ENCODE peak calls at places on chromosomes 7 and 10, in seven cellular contexts. V is right lobe of liver, B is Peyer's patch, W is heart left ventricle, P is HepG2, I is ovary, T is prostate gland. N is an unnamed sample.

GRCh38 chr7:101614098-101614938 is 14.8 kb downstream of the MYL10 start:
- DNase-seq in V (no peak), T (no peak), B (no peak), I (no peak), P (no peak), W (no peak), N (no peak)

GRCh38 chr10:9562001-9562505 is 1455.6 kb upstream of the CELF2 start:
- DNase-seq in V (no peak), B (no peak), T (no peak), I (no peak), W (no peak), P (no peak), N (no peak)

GRCh38 chr10:95289003-95289920 is 1.5 kb downstream of the PDLIM1 start:
- DNase-seq in P (no peak), T (no peak), I (no peak), W (no peak), V (no peak), B (no peak), N (no peak)

GRCh38 chr10:125006921-125007391 is 65.0 kb downstream of the ZRANB1 start:
- DNase-seq in T (no peak), W (no peak), I (peak), P (no peak), V (peak), B (no peak), N (no peak)

GRCh38 chr7:26156454-26157365 is 4.7 kb downstream of the NFE2L3 start:
- DNase-seq in T (no peak), I (no peak), B (no peak), W (no peak), P (peak), V (no peak), N (no peak)

GRCh38 chr7:39678935-39679690 is 55.7 kb downstream of the RALA start:
- DNase-seq in P (no peak), T (no peak), B (no peak), I (no peak), V (no peak), W (no peak), N (no peak)

GRCh38 chr10:68604441-68604840 is 44.3 kb downstream of the TET1 start:
- DNase-seq in W (no peak), V (no peak), P (no peak), T (no peak), I (no peak), B (no peak), N (no peak)

GRCh38 chr7:66339141-66339540 is 134.0 kb downstream of the TPST1 start:
- DNase-seq in W (no peak), I (no peak), B (no peak), V (no peak), T (no peak), P (no peak), N (no peak)

GRCh38 chr7:46626261-46627037 is 705.4 kb upstream of the IGFBP3 start:
- DNase-seq in B (no peak), W (no peak), V (no peak), P (no peak), I (no peak), T (no peak), N (no peak)

DNA sequence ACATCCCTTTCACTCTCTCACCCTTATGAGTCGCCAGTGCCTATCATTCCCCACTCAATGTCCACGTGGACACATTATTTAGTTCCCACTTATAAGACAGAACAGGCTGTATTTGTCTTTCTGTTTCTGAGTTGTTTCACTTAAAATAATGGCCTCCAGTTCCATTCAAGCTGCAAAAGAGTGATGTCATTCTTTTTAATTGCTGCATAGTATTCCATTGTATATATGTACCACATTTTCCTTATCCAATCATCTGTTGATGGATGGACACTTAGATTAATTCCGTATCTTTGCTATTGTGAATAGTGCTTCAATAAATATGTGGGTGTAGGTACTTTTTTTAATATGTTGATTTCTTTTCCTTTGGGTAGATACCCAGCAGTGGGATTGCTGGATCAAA is 79.1 kb downstream of the ZNF365 start:
- DNase-seq in W (no peak), P (no peak), T (no peak), B (no peak), I (no peak), V (no peak), N (no peak)
- TF ChIP-seq POLR2A in W (no peak), P (no peak), T (no peak), B (no peak), I (no peak), V (no peak), N (no peak)

DNA sequence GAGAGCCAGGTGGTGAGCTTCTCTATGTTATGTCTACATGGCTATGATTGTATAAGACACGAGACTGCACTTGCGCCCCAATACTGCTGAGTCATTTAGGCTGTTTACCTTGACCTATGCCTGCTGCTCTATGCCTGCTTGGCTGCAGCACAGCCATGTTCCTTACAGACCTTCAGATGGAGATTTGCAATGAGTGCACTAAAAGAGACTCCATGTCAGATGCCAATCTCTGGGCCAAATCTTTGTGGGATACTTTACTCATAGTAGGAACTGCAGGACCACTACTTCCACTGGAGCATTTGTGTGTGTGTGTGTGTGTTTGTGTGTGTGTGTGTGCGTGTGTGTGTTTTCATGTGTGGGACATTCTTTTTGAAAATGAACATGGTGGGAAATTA is 50.0 kb upstream of the KMT2E start:
- DNase-seq in B (no peak), V (no peak), P (peak), T (no peak), I (no peak), W (no peak), N (no peak)
- H3K27ac ChIP-seq in B (peak), V (no peak), P (no peak), T (peak), I (peak), W (peak), N (peak)

DNA sequence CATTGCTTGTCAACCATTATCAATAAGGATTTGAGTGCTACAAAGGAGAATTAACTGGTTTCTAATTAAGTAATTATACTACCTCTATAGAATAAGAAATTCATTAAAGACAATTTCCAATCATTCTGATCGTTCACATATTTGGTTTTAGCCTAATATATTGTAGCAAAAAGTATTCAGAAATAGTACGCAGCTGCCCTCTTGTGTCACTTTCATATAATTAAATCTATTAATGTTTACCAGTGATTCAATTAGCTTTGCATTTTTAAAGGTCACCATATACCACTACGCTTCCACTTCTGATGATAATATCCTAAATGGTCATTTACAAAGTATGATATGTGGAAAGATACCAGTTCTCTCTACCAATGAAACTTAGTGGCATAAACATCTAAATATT is 128.3 kb downstream of the NEBL start:
- DNase-seq in P (no peak), I (no peak), V (no peak), W (no peak), B (no peak), T (no peak), N (no peak)
- TF ChIP-seq CTCF in P (peak), I (no peak), V (peak), W (peak), B (no peak), T (no peak), N (peak)

GRCh38 chr10:92849234-92849525 is 860 bp downstream of the EXOC6 start:
- DNase-seq in B (no peak), I (no peak), T (no peak), W (no peak), P (no peak), V (no peak), N (no peak)

GRCh38 chr10:92849576-92850090 is 1.3 kb downstream of the EXOC6 start:
- DNase-seq in T (no peak), P (no peak), W (no peak), V (no peak), B (no peak), I (no peak), N (no peak)

GRCh38 chr10:92848037-92848440 is 281 bp upstream of the EXOC6 start:
- DNase-seq in V (no peak), B (no peak), W (no peak), P (no peak), T (no peak), I (no peak), N (no peak)

GRCh38 chr10:92847185-92847864 is 995 bp upstream of the EXOC6 start:
- DNase-seq in T (no peak), W (no peak), I (no peak), V (no peak), P (peak), B (no peak), N (no peak)

GRCh38 chr10:92848441-92849233 is at the start of gene EXOC6:
- DNase-seq in W (peak), B (peak), I (peak), V (peak), T (peak), P (peak), N (peak)
- TF ChIP-seq POLR2A in W (no peak), B (peak), I (no peak), V (peak), T (no peak), P (peak), N (no peak)

GRCh38 chr10:43878386-43878785 is 229.7 kb upstream of the ZNF32 start:
- DNase-seq in T (no peak), P (no peak), I (no peak), B (no peak), W (peak), V (no peak), N (no peak)
- H3K27ac ChIP-seq in T (no peak), P (no peak), I (no peak), B (no peak), W (peak), V (no peak), N (no peak)

GRCh38 chr7:153504288-153505075 is 547.7 kb upstream of the DPP6 start:
- DNase-seq in W (no peak), T (no peak), P (no peak), I (no peak), B (no peak), V (no peak), N (no peak)

GRCh38 chr7:153514006-153514405 is 538.2 kb upstream of the DPP6 start:
- DNase-seq in W (no peak), P (no peak), B (no peak), T (no peak), I (no peak), V (no peak), N (no peak)

GRCh38 chr7:153510674-153511073 is 541.5 kb upstream of the DPP6 start:
- DNase-seq in V (no peak), P (no peak), W (no peak), T (no peak), I (no peak), B (no peak), N (no peak)

GRCh38 chr7:153507885-153508284 is 544.3 kb upstream of the DPP6 start:
- DNase-seq in P (no peak), V (no peak), I (no peak), B (no peak), W (no peak), T (no peak), N (no peak)

GRCh38 chr7:153509763-153510162 is 542.4 kb upstream of the DPP6 start:
- DNase-seq in W (no peak), T (no peak), P (no peak), I (no peak), V (no peak), B (no peak), N (no peak)
- TF ChIP-seq CTCF in W (no peak), T (no peak), P (no peak), I (no peak), V (no peak), B (no peak), N (no peak)

DNA sequence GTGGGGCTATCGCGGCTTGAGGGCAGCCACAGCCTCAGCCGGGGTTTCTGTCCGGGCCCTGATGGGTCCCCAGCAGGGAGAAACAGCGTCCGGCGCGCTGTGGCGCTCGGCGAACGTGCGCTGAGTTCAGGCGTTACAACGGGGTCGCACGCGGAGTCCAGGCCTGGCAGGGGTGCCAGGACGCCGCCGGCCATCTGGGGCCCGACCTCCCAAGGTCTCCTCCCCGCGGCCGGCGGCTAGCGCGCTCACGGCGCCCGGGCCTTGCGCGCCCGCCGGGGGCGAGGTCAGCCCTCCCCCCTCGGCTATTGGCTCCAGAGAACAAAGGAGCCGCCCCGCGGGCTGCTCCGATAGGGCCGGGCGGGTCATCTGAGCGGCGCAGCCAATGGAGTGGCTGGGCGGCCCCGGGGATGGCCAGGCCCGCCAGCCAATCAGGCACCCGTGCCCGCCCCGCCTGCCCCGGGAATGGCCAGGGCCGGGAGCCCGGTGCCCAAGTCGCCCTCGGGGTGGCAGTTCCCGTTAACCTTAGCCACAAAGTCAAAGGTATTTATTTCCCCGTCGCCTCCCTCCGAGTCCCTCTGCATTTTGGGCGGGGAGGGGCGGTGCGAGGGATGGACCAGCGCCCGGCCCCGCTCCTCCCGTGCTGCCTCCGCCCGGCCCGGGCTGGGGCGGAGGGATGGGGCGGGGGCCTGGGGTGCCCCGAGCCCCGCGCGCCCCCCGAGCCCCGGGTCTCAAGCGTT is at the start of gene ZNF775:
- DNase-seq in B (peak), T (peak), V (peak), P (peak), W (peak), I (peak), N (peak)
- TF ChIP-seq POLR2A in B (peak), T (peak), V (peak), P (peak), W (peak), I (peak), N (peak)

GRCh38 chr10:97736403-97736901 is 476 bp upstream of the ZFYVE27 start:
- DNase-seq in I (peak), P (no peak), T (no peak), W (no peak), B (no peak), V (peak), N (no peak)
- H3K27ac ChIP-seq in I (peak), P (no peak), T (peak), W (peak), B (peak), V (no peak), N (peak)

GRCh38 chr10:75926763-75927162 is 495.3 kb downstream of the LRMDA start:
- DNase-seq in P (no peak), T (no peak), B (no peak), W (peak), I (no peak), V (peak), N (no peak)

GRCh38 chr10:75925999-75926398 is 494.6 kb downstream of the LRMDA start:
- DNase-seq in V (no peak), T (peak), I (no peak), P (no peak), B (no peak), W (no peak), N (no peak)

GRCh38 chr10:75924309-75924920 is 493.0 kb downstream of the LRMDA start:
- DNase-seq in W (no peak), V (no peak), T (no peak), B (no peak), I (no peak), P (no peak), N (no peak)

GRCh38 chr10:75919913-75920312 is 488.5 kb downstream of the LRMDA start:
- DNase-seq in B (no peak), P (no peak), W (no peak), I (no peak), V (no peak), T (no peak), N (no peak)

GRCh38 chr10:75922435-75922834 is 491.0 kb downstream of the LRMDA start:
- DNase-seq in B (no peak), V (no peak), I (no peak), P (peak), T (no peak), W (no peak), N (peak)
- TF ChIP-seq CTCF in B (no peak), V (peak), I (no peak), P (peak), T (no peak), W (peak), N (no peak)

N was measured in testis.